ENCODE peak calls at places on chromosomes 16 and 17, in six cellular contexts. One of them, this sample, is unnamed.

GRCh38 chr17:21313320-21313719 is 28.8 kb downstream of the MAP2K3 start:
- DNase-seq in A549: no peak
- DNase-seq in adrenal gland: no peak
- DNase-seq in lower leg skin: peak
- DNase-seq in Panc1: no peak
- DNase-seq in stomach: no peak
- DNase-seq in this sample: no peak

GRCh38 chr16:85908444-85908843 is 9.5 kb downstream of the IRF8 start:
- DNase-seq in Panc1: no peak
- DNase-seq in lower leg skin: no peak
- DNase-seq in A549: no peak
- DNase-seq in stomach: no peak
- DNase-seq in adrenal gland: no peak
- DNase-seq in this sample: no peak

GRCh38 chr17:410674-411401 is 58.2 kb upstream of the RPH3AL start:
- DNase-seq in stomach: no peak
- DNase-seq in Panc1: no peak
- DNase-seq in adrenal gland: peak
- DNase-seq in A549: peak
- DNase-seq in lower leg skin: no peak
- DNase-seq in this sample: peak

GRCh38 chr16:9077001-9077809 is 14.2 kb upstream of the HAPSTR1 start:
- DNase-seq in A549: peak
- DNase-seq in adrenal gland: peak
- DNase-seq in stomach: no peak
- DNase-seq in lower leg skin: no peak
- DNase-seq in Panc1: no peak
- DNase-seq in this sample: peak

GRCh38 chr16:75921281-75921680 is 195.0 kb upstream of the CPHXL start:
- DNase-seq in Panc1: no peak
- DNase-seq in stomach: no peak
- DNase-seq in adrenal gland: no peak
- DNase-seq in A549: no peak
- DNase-seq in lower leg skin: no peak
- DNase-seq in this sample: no peak

GRCh38 chr16:11448796-11449416 is 103.6 kb downstream of the RMI2 start:
- DNase-seq in A549: no peak
- DNase-seq in adrenal gland: no peak
- DNase-seq in lower leg skin: no peak
- DNase-seq in Panc1: no peak
- DNase-seq in stomach: no peak
- DNase-seq in this sample: no peak

GRCh38 chr17:71441098-71441497 is 679.7 kb upstream of the SOX9 start:
- DNase-seq in adrenal gland: no peak
- DNase-seq in A549: peak
- DNase-seq in lower leg skin: no peak
- DNase-seq in stomach: no peak
- DNase-seq in Panc1: no peak
- DNase-seq in this sample: peak

GRCh38 chr16:58236831-58237230 is 38.9 kb upstream of the CSNK2A2 start:
- DNase-seq in Panc1: no peak
- DNase-seq in lower leg skin: no peak
- DNase-seq in A549: no peak
- DNase-seq in stomach: no peak
- DNase-seq in adrenal gland: no peak
- DNase-seq in this sample: no peak

GRCh38 chr17:69506489-69506888 is 92.0 kb downstream of the MAP2K6 start:
- DNase-seq in A549: peak
- DNase-seq in adrenal gland: no peak
- DNase-seq in lower leg skin: no peak
- DNase-seq in Panc1: no peak
- DNase-seq in stomach: no peak
- DNase-seq in this sample: no peak

GRCh38 chr17:52297230-52298010 is 138.9 kb upstream of the CA10 start:
- DNase-seq in Panc1: no peak
- DNase-seq in adrenal gland: no peak
- DNase-seq in A549: peak
- DNase-seq in stomach: no peak
- DNase-seq in lower leg skin: no peak
- DNase-seq in this sample: no peak

GRCh38 chr16:83187404-83187803 is 560.6 kb downstream of the CDH13 start:
- DNase-seq in adrenal gland: no peak
- DNase-seq in stomach: no peak
- DNase-seq in Panc1: no peak
- DNase-seq in A549: no peak
- DNase-seq in lower leg skin: no peak
- DNase-seq in this sample: peak

GRCh38 chr16:57528499-57529323 is 7.7 kb downstream of the CCDC102A start:
- DNase-seq in A549: no peak
- DNase-seq in Panc1: no peak
- DNase-seq in lower leg skin: peak
- DNase-seq in stomach: peak
- DNase-seq in adrenal gland: peak
- DNase-seq in this sample: no peak

GRCh38 chr16:23182675-23183485 is at the start of gene SCNN1G:
- DNase-seq in A549: no peak
- DNase-seq in adrenal gland: no peak
- DNase-seq in lower leg skin: no peak
- DNase-seq in stomach: peak
- DNase-seq in Panc1: no peak
- DNase-seq in this sample: no peak

GRCh38 chr16:24939738-24940137 is 75.4 kb downstream of the ARHGAP17 start:
- DNase-seq in Panc1: no peak
- DNase-seq in stomach: no peak
- DNase-seq in adrenal gland: no peak
- DNase-seq in A549: no peak
- DNase-seq in lower leg skin: peak
- DNase-seq in this sample: no peak

GRCh38 chr16:89602952-89603590 is 10.4 kb upstream of the DPEP1 start:
- DNase-seq in A549: no peak
- DNase-seq in lower leg skin: no peak
- DNase-seq in stomach: no peak
- DNase-seq in adrenal gland: no peak
- DNase-seq in Panc1: no peak
- DNase-seq in this sample: no peak

GRCh38 chr16:87965417-87965816 is 14.2 kb downstream of the BANP start:
- DNase-seq in A549: no peak
- DNase-seq in stomach: no peak
- DNase-seq in lower leg skin: no peak
- DNase-seq in Panc1: no peak
- DNase-seq in adrenal gland: no peak
- DNase-seq in this sample: no peak

GRCh38 chr16:30724641-30725464 is 23.4 kb upstream of the PHKG2 start:
- DNase-seq in adrenal gland: peak
- DNase-seq in stomach: no peak
- DNase-seq in Panc1: no peak
- DNase-seq in A549: no peak
- DNase-seq in lower leg skin: no peak
- DNase-seq in this sample: no peak

GRCh38 chr17:45431531-45432404 is 902 bp downstream of the ARHGAP27 start:
- DNase-seq in A549: peak
- DNase-seq in stomach: peak
- DNase-seq in lower leg skin: peak
- DNase-seq in adrenal gland: peak
- DNase-seq in Panc1: no peak
- DNase-seq in this sample: peak

GRCh38 chr17:30520436-30520835 is 43.2 kb downstream of the GOSR1 start:
- DNase-seq in adrenal gland: peak
- DNase-seq in stomach: no peak
- DNase-seq in Panc1: no peak
- DNase-seq in lower leg skin: no peak
- DNase-seq in A549: no peak
- DNase-seq in this sample: peak

GRCh38 chr17:81898885-81899284 is 3.2 kb upstream of the NPB start:
- DNase-seq in Panc1: no peak
- DNase-seq in stomach: no peak
- DNase-seq in adrenal gland: no peak
- DNase-seq in lower leg skin: no peak
- DNase-seq in A549: no peak
- DNase-seq in this sample: no peak

GRCh38 chr17:40777971-40778370 is 4.4 kb downstream of the KRT27 start:
- DNase-seq in adrenal gland: no peak
- DNase-seq in stomach: no peak
- DNase-seq in lower leg skin: no peak
- DNase-seq in A549: no peak
- DNase-seq in Panc1: no peak
- DNase-seq in this sample: no peak

GRCh38 chr16:57067347-57067746 is 25.0 kb upstream of the CPNE2 start:
- DNase-seq in A549: no peak
- DNase-seq in adrenal gland: no peak
- DNase-seq in stomach: no peak
- DNase-seq in lower leg skin: no peak
- DNase-seq in Panc1: no peak
- DNase-seq in this sample: no peak

GRCh38 chr17:58317421-58318064 is 11.1 kb downstream of the TSPOAP1 start:
- DNase-seq in adrenal gland: peak
- DNase-seq in lower leg skin: peak
- DNase-seq in Panc1: peak
- DNase-seq in stomach: peak
- DNase-seq in A549: peak
- DNase-seq in this sample: peak

GRCh38 chr17:65366102-65366844 is 195.2 kb downstream of the AXIN2 start:
- DNase-seq in A549: no peak
- DNase-seq in lower leg skin: no peak
- DNase-seq in Panc1: no peak
- DNase-seq in adrenal gland: no peak
- DNase-seq in stomach: no peak
- DNase-seq in this sample: no peak

GRCh38 chr16:83137326-83137770 is 510.6 kb downstream of the CDH13 start:
- DNase-seq in A549: peak
- DNase-seq in adrenal gland: peak
- DNase-seq in lower leg skin: no peak
- DNase-seq in stomach: peak
- DNase-seq in Panc1: no peak
- DNase-seq in this sample: peak

DNA sequence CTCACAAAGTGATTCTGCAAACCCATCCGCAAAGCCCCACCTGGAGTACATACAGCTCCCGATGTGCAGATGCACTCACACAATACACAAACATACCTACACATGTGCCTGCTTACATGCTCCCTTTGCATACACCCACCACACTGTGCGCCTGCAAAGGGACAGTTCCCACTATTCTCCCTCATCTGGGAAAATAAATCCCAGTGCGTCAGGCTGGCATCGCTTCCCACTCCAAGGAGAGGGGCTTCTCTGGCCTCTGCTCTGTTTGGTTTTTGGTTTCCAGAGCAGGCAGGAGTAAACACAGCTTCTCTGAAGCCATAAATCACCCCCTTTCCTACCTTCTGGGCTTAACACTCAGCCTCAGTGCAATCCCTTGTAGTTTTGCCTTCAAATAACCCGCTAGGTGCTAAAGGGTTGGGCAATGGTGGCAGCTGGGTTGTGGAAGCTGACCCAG is 14.7 kb downstream of the HOXB4 start:
- DNase-seq in adrenal gland: no peak
- DNase-seq in stomach: no peak
- DNase-seq in Panc1: no peak
- DNase-seq in lower leg skin: no peak
- DNase-seq in A549: no peak
- DNase-seq in this sample: peak
- H3K4me3 ChIP-seq in adrenal gland: peak
- H3K4me3 ChIP-seq in stomach: peak
- H3K4me3 ChIP-seq in Panc1: peak
- H3K4me3 ChIP-seq in lower leg skin: no peak
- H3K4me3 ChIP-seq in A549: no peak
- H3K4me3 ChIP-seq in this sample: peak

GRCh38 chr17:44155488-44155887 is 13.8 kb downstream of the HROB start:
- DNase-seq in A549: no peak
- DNase-seq in adrenal gland: no peak
- DNase-seq in stomach: no peak
- DNase-seq in Panc1: no peak
- DNase-seq in lower leg skin: no peak
- DNase-seq in this sample: no peak

GRCh38 chr17:44149750-44150329 is 8.1 kb downstream of the HROB start:
- DNase-seq in lower leg skin: no peak
- DNase-seq in stomach: no peak
- DNase-seq in adrenal gland: no peak
- DNase-seq in A549: no peak
- DNase-seq in Panc1: no peak
- DNase-seq in this sample: no peak

GRCh38 chr17:44147812-44148211 is 6.1 kb downstream of the HROB start:
- DNase-seq in adrenal gland: no peak
- DNase-seq in A549: no peak
- DNase-seq in stomach: no peak
- DNase-seq in lower leg skin: no peak
- DNase-seq in Panc1: no peak
- DNase-seq in this sample: no peak

GRCh38 chr17:44152875-44153274 is 11.1 kb downstream of the HROB start:
- DNase-seq in Panc1: no peak
- DNase-seq in adrenal gland: no peak
- DNase-seq in A549: no peak
- DNase-seq in stomach: no peak
- DNase-seq in lower leg skin: no peak
- DNase-seq in this sample: no peak
- TF ChIP-seq CTCF in Panc1: no peak
- TF ChIP-seq CTCF in adrenal gland: no peak
- TF ChIP-seq CTCF in A549: no peak
- TF ChIP-seq CTCF in stomach: no peak
- TF ChIP-seq CTCF in lower leg skin: no peak
- TF ChIP-seq CTCF in this sample: no peak

DNA sequence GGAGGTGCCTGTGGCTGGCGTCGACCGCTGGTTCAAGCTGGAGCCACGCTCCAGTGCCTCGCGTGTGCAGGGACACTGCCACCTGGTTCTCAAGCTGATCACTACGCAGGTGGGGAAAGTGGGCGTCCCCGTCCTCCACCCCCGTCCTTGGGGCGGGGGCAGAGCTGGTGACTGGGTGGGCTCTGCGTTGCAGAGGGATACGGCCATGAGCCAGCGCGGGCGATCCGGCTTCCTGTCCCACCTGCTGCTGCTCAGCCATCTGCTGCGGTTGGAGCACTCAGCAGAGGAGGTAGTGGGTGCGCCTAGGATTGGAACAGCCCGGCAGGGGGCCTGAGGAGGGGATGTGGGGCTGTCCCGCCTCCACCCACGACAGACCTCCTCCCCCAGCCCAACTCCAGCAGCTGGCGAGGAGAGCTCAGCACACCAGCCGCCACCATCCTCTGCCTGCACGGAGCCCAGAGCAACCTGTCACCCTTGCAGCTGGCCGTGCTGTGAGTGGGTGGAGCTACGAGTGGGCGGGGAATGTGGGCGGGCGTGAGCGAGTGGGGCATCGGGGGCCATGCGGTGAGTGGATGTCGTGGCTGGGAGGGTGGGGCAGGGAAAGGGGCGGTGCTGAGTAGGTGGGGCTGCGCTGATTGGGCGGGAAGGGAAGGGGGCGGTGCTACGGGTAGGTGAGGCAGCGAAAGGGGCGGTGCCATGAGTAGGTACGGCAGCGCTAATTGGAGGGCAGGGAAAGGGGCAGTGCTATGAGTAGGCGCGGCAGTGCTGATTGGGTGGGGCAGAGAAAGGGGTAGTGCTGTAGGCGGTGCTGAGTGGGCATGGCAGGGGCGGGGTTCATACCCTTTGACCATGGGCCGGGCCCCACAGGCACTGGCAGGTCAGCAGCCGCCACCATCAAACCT is 8.9 kb downstream of the TSR3 start:
- DNase-seq in adrenal gland: peak
- DNase-seq in lower leg skin: peak
- DNase-seq in Panc1: peak
- DNase-seq in stomach: peak
- DNase-seq in A549: peak
- DNase-seq in this sample: peak
- H3K4me3 ChIP-seq in adrenal gland: no peak
- H3K4me3 ChIP-seq in lower leg skin: no peak
- H3K4me3 ChIP-seq in Panc1: peak
- H3K4me3 ChIP-seq in stomach: peak
- H3K4me3 ChIP-seq in A549: peak
- H3K4me3 ChIP-seq in this sample: no peak

GRCh38 chr17:80755650-80756405 is 211.2 kb downstream of the RPTOR start:
- DNase-seq in adrenal gland: no peak
- DNase-seq in Panc1: no peak
- DNase-seq in stomach: no peak
- DNase-seq in lower leg skin: no peak
- DNase-seq in A549: no peak
- DNase-seq in this sample: no peak
- TF ChIP-seq CTCF in adrenal gland: no peak
- TF ChIP-seq CTCF in Panc1: no peak
- TF ChIP-seq CTCF in stomach: no peak
- TF ChIP-seq CTCF in lower leg skin: no peak
- TF ChIP-seq CTCF in A549: no peak
- TF ChIP-seq CTCF in this sample: peak

This sample was measured in fibroblast of the aortic adventitia.